ENCODE peak calls at places on chromosomes 2 and 18, in seven cellular contexts. One of them, this sample, is unnamed.

GRCh38 chr2:66581461-66582363 is 146.8 kb downstream of the MEIS1 start:
- DNase-seq in foreskin fibroblast: peak
- DNase-seq in cardiac fibroblast: no peak
- DNase-seq in heart left ventricle: no peak
- DNase-seq in retinal pigment epithelial cell: no peak
- DNase-seq in omental fat pad: no peak
- DNase-seq in CD8-positive, alpha-beta T cell: no peak
- DNase-seq in this sample: no peak

GRCh38 chr2:118882693-118883336 is 35.4 kb upstream of the EN1 start:
- DNase-seq in foreskin fibroblast: peak
- DNase-seq in cardiac fibroblast: peak
- DNase-seq in heart left ventricle: peak
- DNase-seq in retinal pigment epithelial cell: no peak
- DNase-seq in omental fat pad: no peak
- DNase-seq in CD8-positive, alpha-beta T cell: peak
- DNase-seq in this sample: no peak

GRCh38 chr2:37652199-37652640 is 19.2 kb downstream of the CDC42EP3 start:
- DNase-seq in foreskin fibroblast: peak
- DNase-seq in cardiac fibroblast: peak
- DNase-seq in heart left ventricle: no peak
- DNase-seq in retinal pigment epithelial cell: no peak
- DNase-seq in omental fat pad: no peak
- DNase-seq in CD8-positive, alpha-beta T cell: no peak
- DNase-seq in this sample: peak

GRCh38 chr2:189601043-189601442 is 20.5 kb upstream of the SLC40A1 start:
- DNase-seq in foreskin fibroblast: no peak
- DNase-seq in cardiac fibroblast: peak
- DNase-seq in heart left ventricle: no peak
- DNase-seq in retinal pigment epithelial cell: no peak
- DNase-seq in omental fat pad: no peak
- DNase-seq in CD8-positive, alpha-beta T cell: no peak
- DNase-seq in this sample: no peak

GRCh38 chr18:13540783-13541182 is 185.6 kb downstream of the FAM210A start:
- DNase-seq in foreskin fibroblast: no peak
- DNase-seq in cardiac fibroblast: no peak
- DNase-seq in heart left ventricle: no peak
- DNase-seq in retinal pigment epithelial cell: no peak
- DNase-seq in omental fat pad: no peak
- DNase-seq in CD8-positive, alpha-beta T cell: peak
- DNase-seq in this sample: no peak

GRCh38 chr18:37294951-37295350 is 270.6 kb downstream of the CELF4 start:
- DNase-seq in foreskin fibroblast: peak
- DNase-seq in cardiac fibroblast: no peak
- DNase-seq in heart left ventricle: no peak
- DNase-seq in retinal pigment epithelial cell: no peak
- DNase-seq in omental fat pad: no peak
- DNase-seq in CD8-positive, alpha-beta T cell: no peak
- DNase-seq in this sample: no peak

GRCh38 chr18:67650661-67651060 is 134.1 kb upstream of the DSEL start:
- DNase-seq in foreskin fibroblast: peak
- DNase-seq in cardiac fibroblast: no peak
- DNase-seq in heart left ventricle: no peak
- DNase-seq in retinal pigment epithelial cell: no peak
- DNase-seq in omental fat pad: no peak
- DNase-seq in CD8-positive, alpha-beta T cell: no peak
- DNase-seq in this sample: no peak

GRCh38 chr2:30037016-30037415 is 109.8 kb upstream of the YPEL5 start:
- DNase-seq in foreskin fibroblast: no peak
- DNase-seq in cardiac fibroblast: no peak
- DNase-seq in heart left ventricle: no peak
- DNase-seq in retinal pigment epithelial cell: no peak
- DNase-seq in omental fat pad: no peak
- DNase-seq in CD8-positive, alpha-beta T cell: no peak
- DNase-seq in this sample: no peak

GRCh38 chr2:188324067-188324466 is 32.4 kb downstream of the GULP1 start:
- DNase-seq in foreskin fibroblast: peak
- DNase-seq in cardiac fibroblast: no peak
- DNase-seq in heart left ventricle: no peak
- DNase-seq in retinal pigment epithelial cell: no peak
- DNase-seq in omental fat pad: no peak
- DNase-seq in CD8-positive, alpha-beta T cell: no peak
- DNase-seq in this sample: no peak

GRCh38 chr2:32948266-32948665 is 1.5 kb downstream of the LTBP1 start:
- DNase-seq in foreskin fibroblast: no peak
- DNase-seq in cardiac fibroblast: no peak
- DNase-seq in heart left ventricle: no peak
- DNase-seq in retinal pigment epithelial cell: no peak
- DNase-seq in omental fat pad: no peak
- DNase-seq in CD8-positive, alpha-beta T cell: no peak
- DNase-seq in this sample: no peak

GRCh38 chr2:127577208-127577475 is 41.7 kb downstream of the MYO7B start:
- DNase-seq in foreskin fibroblast: no peak
- DNase-seq in cardiac fibroblast: no peak
- DNase-seq in heart left ventricle: no peak
- DNase-seq in retinal pigment epithelial cell: no peak
- DNase-seq in omental fat pad: no peak
- DNase-seq in CD8-positive, alpha-beta T cell: no peak
- DNase-seq in this sample: no peak

GRCh38 chr18:78666666-78667335 is 312.8 kb upstream of the SALL3 start:
- DNase-seq in foreskin fibroblast: no peak
- DNase-seq in cardiac fibroblast: no peak
- DNase-seq in heart left ventricle: no peak
- DNase-seq in retinal pigment epithelial cell: no peak
- DNase-seq in omental fat pad: no peak
- DNase-seq in CD8-positive, alpha-beta T cell: no peak
- DNase-seq in this sample: no peak

DNA sequence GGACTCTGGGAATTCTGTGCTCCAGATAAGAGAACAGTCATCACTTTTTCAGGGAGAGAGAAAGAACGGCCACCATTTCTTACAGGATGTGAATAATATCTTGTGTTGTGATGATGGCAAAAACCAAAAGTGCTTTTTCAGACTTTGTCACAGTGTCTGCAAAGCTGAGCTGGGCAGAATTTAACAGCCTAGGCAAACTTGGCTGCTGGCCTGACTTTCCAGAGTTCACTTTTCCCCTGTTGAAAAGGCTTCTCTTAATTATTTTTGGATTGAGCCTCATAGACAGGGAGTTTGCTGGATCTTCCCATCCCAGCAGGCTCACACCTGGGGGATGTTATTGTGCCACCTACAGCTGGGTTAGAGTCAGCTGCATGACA is 361.5 kb upstream of the ACVR2A start:
- DNase-seq in foreskin fibroblast: no peak
- DNase-seq in cardiac fibroblast: no peak
- DNase-seq in heart left ventricle: no peak
- DNase-seq in retinal pigment epithelial cell: no peak
- DNase-seq in omental fat pad: no peak
- DNase-seq in CD8-positive, alpha-beta T cell: no peak
- DNase-seq in this sample: no peak
- TF ChIP-seq CTCF in foreskin fibroblast: no peak
- TF ChIP-seq CTCF in cardiac fibroblast: no peak
- TF ChIP-seq CTCF in heart left ventricle: no peak
- TF ChIP-seq CTCF in retinal pigment epithelial cell: peak
- TF ChIP-seq CTCF in omental fat pad: no peak
- TF ChIP-seq CTCF in CD8-positive, alpha-beta T cell: no peak
- TF ChIP-seq CTCF in this sample: peak

DNA sequence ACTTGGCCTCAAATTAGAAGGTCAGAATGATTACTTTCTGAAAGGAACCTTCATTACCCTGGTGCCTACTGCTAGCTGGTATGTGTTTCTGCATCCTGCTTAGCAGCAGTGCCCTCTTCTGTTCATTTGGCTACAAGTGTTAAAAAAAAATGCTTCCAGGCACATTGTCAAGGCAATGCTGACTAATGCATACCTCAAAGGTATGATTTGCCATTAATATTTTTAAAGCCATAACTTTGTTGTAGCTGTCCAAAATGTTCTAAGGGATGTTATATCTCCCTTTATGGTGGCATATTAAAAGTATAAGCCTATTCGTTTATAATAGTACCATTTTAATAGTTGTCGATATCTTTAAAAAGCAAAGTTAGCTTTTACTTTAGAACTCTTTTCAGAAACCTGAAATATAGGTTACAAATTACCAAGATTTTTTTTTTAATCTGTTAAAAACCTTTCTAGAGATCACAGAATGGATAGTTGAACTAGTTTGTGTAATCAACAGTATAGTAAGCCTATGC is 52.0 kb upstream of the FAM171B start:
- DNase-seq in foreskin fibroblast: peak
- DNase-seq in cardiac fibroblast: peak
- DNase-seq in heart left ventricle: peak
- DNase-seq in retinal pigment epithelial cell: peak
- DNase-seq in omental fat pad: no peak
- DNase-seq in CD8-positive, alpha-beta T cell: peak
- DNase-seq in this sample: peak
- TF ChIP-seq CTCF in foreskin fibroblast: peak
- TF ChIP-seq CTCF in cardiac fibroblast: peak
- TF ChIP-seq CTCF in heart left ventricle: peak
- TF ChIP-seq CTCF in retinal pigment epithelial cell: peak
- TF ChIP-seq CTCF in omental fat pad: no peak
- TF ChIP-seq CTCF in CD8-positive, alpha-beta T cell: peak
- TF ChIP-seq CTCF in this sample: peak

GRCh38 chr2:138615257-138615656 is 113.7 kb downstream of the SPOPL start:
- DNase-seq in foreskin fibroblast: peak
- DNase-seq in cardiac fibroblast: peak
- DNase-seq in heart left ventricle: no peak
- DNase-seq in retinal pigment epithelial cell: peak
- DNase-seq in omental fat pad: no peak
- DNase-seq in CD8-positive, alpha-beta T cell: no peak
- DNase-seq in this sample: peak

GRCh38 chr2:138622606-138623005 is 121.0 kb downstream of the SPOPL start:
- DNase-seq in foreskin fibroblast: no peak
- DNase-seq in cardiac fibroblast: no peak
- DNase-seq in heart left ventricle: no peak
- DNase-seq in retinal pigment epithelial cell: no peak
- DNase-seq in omental fat pad: no peak
- DNase-seq in CD8-positive, alpha-beta T cell: no peak
- DNase-seq in this sample: no peak

DNA sequence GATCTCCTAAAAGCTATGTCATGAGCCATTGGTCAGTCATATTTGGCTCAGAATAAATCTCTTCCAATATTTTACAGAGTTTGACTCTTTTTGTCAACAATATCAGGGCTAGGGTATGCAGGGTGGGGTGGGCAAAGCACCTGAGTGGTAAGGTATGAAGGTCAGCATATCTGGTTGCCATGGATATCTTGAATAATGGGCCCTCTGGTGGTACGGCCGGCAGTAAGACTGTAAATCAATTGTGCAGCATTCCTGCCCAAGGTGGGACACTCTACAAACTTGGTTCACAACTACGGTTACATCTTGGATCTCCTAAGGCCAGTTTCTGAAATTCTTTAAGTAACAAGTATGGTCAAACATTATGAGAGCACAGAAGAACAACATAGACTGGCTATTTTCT is 119.6 kb downstream of the SPOPL start:
- DNase-seq in foreskin fibroblast: no peak
- DNase-seq in cardiac fibroblast: no peak
- DNase-seq in heart left ventricle: no peak
- DNase-seq in retinal pigment epithelial cell: no peak
- DNase-seq in omental fat pad: no peak
- DNase-seq in CD8-positive, alpha-beta T cell: no peak
- DNase-seq in this sample: no peak
- TF ChIP-seq CTCF in foreskin fibroblast: no peak
- TF ChIP-seq CTCF in cardiac fibroblast: no peak
- TF ChIP-seq CTCF in heart left ventricle: no peak
- TF ChIP-seq CTCF in retinal pigment epithelial cell: no peak
- TF ChIP-seq CTCF in omental fat pad: no peak
- TF ChIP-seq CTCF in CD8-positive, alpha-beta T cell: no peak
- TF ChIP-seq CTCF in this sample: peak

GRCh38 chr2:209008636-209009287 is 415.1 kb upstream of the MAP2 start:
- DNase-seq in foreskin fibroblast: no peak
- DNase-seq in cardiac fibroblast: no peak
- DNase-seq in heart left ventricle: no peak
- DNase-seq in retinal pigment epithelial cell: no peak
- DNase-seq in omental fat pad: no peak
- DNase-seq in CD8-positive, alpha-beta T cell: no peak
- DNase-seq in this sample: no peak
- TF ChIP-seq CTCF in foreskin fibroblast: no peak
- TF ChIP-seq CTCF in cardiac fibroblast: no peak
- TF ChIP-seq CTCF in heart left ventricle: no peak
- TF ChIP-seq CTCF in retinal pigment epithelial cell: no peak
- TF ChIP-seq CTCF in omental fat pad: no peak
- TF ChIP-seq CTCF in CD8-positive, alpha-beta T cell: no peak
- TF ChIP-seq CTCF in this sample: no peak

This sample was measured in epithelial cell of proximal tubule.